ENCODE peak calls at places on chromosomes 3 and 15, in nine cellular contexts. One of them, this sample, is unnamed.

GRCh38 chr15:29571728-29572454 is 250.4 kb downstream of the TJP1 start:
- DNase-seq in AG09319: no peak
- DNase-seq in pancreas: no peak
- DNase-seq in B cell: no peak
- DNase-seq in MCF 10A: no peak
- DNase-seq in WTC11: no peak
- DNase-seq in heart left ventricle: no peak
- DNase-seq in left ventricle myocardium inferior: no peak
- DNase-seq in fibroblast of the aortic adventitia: peak
- DNase-seq in this sample: no peak

GRCh38 chr3:188239035-188239434 is 85.1 kb downstream of the LPP start:
- DNase-seq in pancreas: no peak
- DNase-seq in heart left ventricle: no peak
- DNase-seq in fibroblast of the aortic adventitia: no peak
- DNase-seq in AG09319: no peak
- DNase-seq in WTC11: no peak
- DNase-seq in MCF 10A: no peak
- DNase-seq in B cell: peak
- DNase-seq in left ventricle myocardium inferior: no peak
- DNase-seq in this sample: no peak

GRCh38 chr3:177597325-177598109 is 400.2 kb upstream of the TBL1XR1 start:
- DNase-seq in AG09319: peak
- DNase-seq in WTC11: no peak
- DNase-seq in fibroblast of the aortic adventitia: peak
- DNase-seq in heart left ventricle: peak
- DNase-seq in pancreas: no peak
- DNase-seq in B cell: peak
- DNase-seq in left ventricle myocardium inferior: no peak
- DNase-seq in MCF 10A: peak
- DNase-seq in this sample: peak

GRCh38 chr15:78021761-78022160 is 55.8 kb downstream of the TBC1D2B start:
- DNase-seq in heart left ventricle: no peak
- DNase-seq in fibroblast of the aortic adventitia: no peak
- DNase-seq in WTC11: no peak
- DNase-seq in left ventricle myocardium inferior: no peak
- DNase-seq in MCF 10A: no peak
- DNase-seq in pancreas: peak
- DNase-seq in B cell: no peak
- DNase-seq in AG09319: no peak
- DNase-seq in this sample: no peak

GRCh38 chr3:160564205-160564922 is 1.0 kb downstream of the KPNA4 start:
- DNase-seq in MCF 10A: peak
- DNase-seq in WTC11: no peak
- DNase-seq in AG09319: no peak
- DNase-seq in B cell: no peak
- DNase-seq in fibroblast of the aortic adventitia: no peak
- DNase-seq in left ventricle myocardium inferior: no peak
- DNase-seq in heart left ventricle: peak
- DNase-seq in pancreas: no peak
- DNase-seq in this sample: peak

GRCh38 chr3:149547954-149548728 is 73.6 kb downstream of the TM4SF4 start:
- DNase-seq in heart left ventricle: peak
- DNase-seq in left ventricle myocardium inferior: no peak
- DNase-seq in WTC11: no peak
- DNase-seq in AG09319: peak
- DNase-seq in fibroblast of the aortic adventitia: peak
- DNase-seq in pancreas: no peak
- DNase-seq in B cell: no peak
- DNase-seq in MCF 10A: peak
- DNase-seq in this sample: peak

GRCh38 chr15:85477730-85478129 is 97.3 kb downstream of the AKAP13 start:
- DNase-seq in MCF 10A: no peak
- DNase-seq in fibroblast of the aortic adventitia: peak
- DNase-seq in pancreas: no peak
- DNase-seq in heart left ventricle: no peak
- DNase-seq in left ventricle myocardium inferior: no peak
- DNase-seq in B cell: no peak
- DNase-seq in AG09319: no peak
- DNase-seq in WTC11: no peak
- DNase-seq in this sample: no peak

GRCh38 chr3:106022913-106023312 is 154.1 kb upstream of the CBLB start:
- DNase-seq in pancreas: no peak
- DNase-seq in fibroblast of the aortic adventitia: no peak
- DNase-seq in MCF 10A: no peak
- DNase-seq in left ventricle myocardium inferior: no peak
- DNase-seq in heart left ventricle: no peak
- DNase-seq in AG09319: no peak
- DNase-seq in B cell: no peak
- DNase-seq in WTC11: no peak
- DNase-seq in this sample: no peak

GRCh38 chr3:177822826-177823225 is 625.5 kb upstream of the TBL1XR1 start:
- DNase-seq in left ventricle myocardium inferior: no peak
- DNase-seq in AG09319: no peak
- DNase-seq in B cell: no peak
- DNase-seq in fibroblast of the aortic adventitia: no peak
- DNase-seq in pancreas: no peak
- DNase-seq in WTC11: no peak
- DNase-seq in MCF 10A: no peak
- DNase-seq in heart left ventricle: no peak
- DNase-seq in this sample: no peak

DNA sequence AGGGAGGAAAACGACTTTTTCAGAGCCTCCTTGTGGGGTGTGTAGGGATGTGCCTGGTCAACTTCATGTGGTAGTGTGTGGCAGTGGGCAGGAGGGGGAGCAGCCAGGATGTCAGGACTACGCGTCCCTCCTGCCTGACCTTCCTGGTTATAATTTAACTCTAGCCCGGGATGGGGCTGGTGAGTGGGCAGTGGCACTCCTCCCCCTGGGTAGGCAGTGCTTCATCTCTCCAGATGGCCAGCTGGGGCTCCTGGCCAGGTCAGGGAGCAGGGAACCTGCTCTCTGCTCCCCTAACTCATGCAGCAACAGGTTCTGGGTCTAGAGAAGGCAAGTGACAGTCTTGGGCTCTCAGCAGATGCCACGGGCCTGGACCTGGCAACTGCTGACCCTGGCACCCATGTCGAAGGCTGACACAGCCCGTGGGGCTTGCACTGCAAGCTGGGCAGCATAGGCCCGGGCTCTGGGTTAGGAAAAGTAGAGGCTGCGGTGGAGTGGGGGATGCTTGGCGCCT is 2.6 kb downstream of the ITIH4 start:
- DNase-seq in WTC11: no peak
- DNase-seq in left ventricle myocardium inferior: no peak
- DNase-seq in pancreas: peak
- DNase-seq in B cell: no peak
- DNase-seq in fibroblast of the aortic adventitia: no peak
- DNase-seq in AG09319: no peak
- DNase-seq in MCF 10A: no peak
- DNase-seq in heart left ventricle: no peak
- DNase-seq in this sample: no peak
- TF ChIP-seq CTCF in WTC11: no peak
- TF ChIP-seq CTCF in left ventricle myocardium inferior: no peak
- TF ChIP-seq CTCF in pancreas: peak
- TF ChIP-seq CTCF in B cell: no peak
- TF ChIP-seq CTCF in fibroblast of the aortic adventitia: no peak
- TF ChIP-seq CTCF in AG09319: no peak
- TF ChIP-seq CTCF in MCF 10A: no peak
- TF ChIP-seq CTCF in heart left ventricle: no peak
- TF ChIP-seq CTCF in this sample: no peak

DNA sequence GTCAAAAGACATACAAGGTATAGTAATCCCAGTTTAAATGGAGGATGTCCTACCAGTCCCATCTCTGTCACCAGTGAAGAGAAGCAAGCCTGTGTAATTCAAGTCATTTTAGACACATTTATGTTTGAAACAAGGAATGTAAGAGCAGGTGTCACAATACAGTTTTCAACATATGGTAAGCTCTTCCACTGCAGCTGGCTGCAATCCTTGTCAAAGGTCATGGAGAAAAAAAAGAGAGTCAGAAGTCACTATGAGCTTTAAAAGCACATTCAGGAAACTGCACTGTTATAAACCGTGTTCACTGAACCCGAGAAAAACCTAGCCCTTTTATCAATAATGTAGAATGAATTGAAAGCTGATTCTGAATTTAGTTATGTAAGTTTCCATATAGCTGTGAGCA is 206.4 kb downstream of the NAALADL2 start:
- DNase-seq in MCF 10A: no peak
- DNase-seq in B cell: no peak
- DNase-seq in WTC11: no peak
- DNase-seq in left ventricle myocardium inferior: no peak
- DNase-seq in heart left ventricle: no peak
- DNase-seq in pancreas: no peak
- DNase-seq in fibroblast of the aortic adventitia: no peak
- DNase-seq in AG09319: no peak
- DNase-seq in this sample: no peak
- TF ChIP-seq CTCF in MCF 10A: no peak
- TF ChIP-seq CTCF in B cell: no peak
- TF ChIP-seq CTCF in WTC11: no peak
- TF ChIP-seq CTCF in left ventricle myocardium inferior: no peak
- TF ChIP-seq CTCF in heart left ventricle: no peak
- TF ChIP-seq CTCF in pancreas: no peak
- TF ChIP-seq CTCF in fibroblast of the aortic adventitia: no peak
- TF ChIP-seq CTCF in AG09319: no peak
- TF ChIP-seq CTCF in this sample: no peak

GRCh38 chr3:195539479-195539878 is 3.6 kb downstream of the PPP1R2 start:
- DNase-seq in left ventricle myocardium inferior: no peak
- DNase-seq in WTC11: no peak
- DNase-seq in pancreas: no peak
- DNase-seq in AG09319: no peak
- DNase-seq in heart left ventricle: no peak
- DNase-seq in fibroblast of the aortic adventitia: no peak
- DNase-seq in B cell: no peak
- DNase-seq in MCF 10A: no peak
- DNase-seq in this sample: no peak
- TF ChIP-seq CTCF in left ventricle myocardium inferior: no peak
- TF ChIP-seq CTCF in WTC11: no peak
- TF ChIP-seq CTCF in pancreas: no peak
- TF ChIP-seq CTCF in AG09319: no peak
- TF ChIP-seq CTCF in heart left ventricle: no peak
- TF ChIP-seq CTCF in fibroblast of the aortic adventitia: no peak
- TF ChIP-seq CTCF in B cell: no peak
- TF ChIP-seq CTCF in MCF 10A: no peak
- TF ChIP-seq CTCF in this sample: no peak

GRCh38 chr3:65914740-65915366 is 123.9 kb downstream of the MAGI1 start:
- DNase-seq in AG09319: no peak
- DNase-seq in heart left ventricle: no peak
- DNase-seq in fibroblast of the aortic adventitia: no peak
- DNase-seq in B cell: no peak
- DNase-seq in WTC11: no peak
- DNase-seq in MCF 10A: peak
- DNase-seq in left ventricle myocardium inferior: no peak
- DNase-seq in pancreas: no peak
- DNase-seq in this sample: no peak
- TF ChIP-seq CTCF in AG09319: peak
- TF ChIP-seq CTCF in heart left ventricle: no peak
- TF ChIP-seq CTCF in fibroblast of the aortic adventitia: peak
- TF ChIP-seq CTCF in B cell: no peak
- TF ChIP-seq CTCF in WTC11: no peak
- TF ChIP-seq CTCF in MCF 10A: peak
- TF ChIP-seq CTCF in left ventricle myocardium inferior: peak
- TF ChIP-seq CTCF in pancreas: no peak
- TF ChIP-seq CTCF in this sample: no peak